ENCODE peak calls at places on chromosomes 2 and 18, in ten cellular contexts. V is uterus, P is transverse colon, K is esophagus squamous epithelium, O is A549, W is ovary, M is body of pancreas, T is HCT116, Z is suprapubic skin, X is tibial nerve. S is an unnamed sample.
A peak's percentile ranks its signal among the peaks of the same experiment; 100 is the strongest.

GRCh38 chr18:37393221-37393828 is 172.3 kb downstream of the CELF4 start:
- DNase-seq in V (no peak), P (no peak), K (no peak), O (no peak), W (no peak), M (no peak), T (no peak), Z (no peak), X (no peak), S (no peak)

GRCh38 chr2:171185941-171186340 is 25.2 kb upstream of the TLK1 start:
- DNase-seq in V (no peak), P (no peak), K (no peak), O (no peak), W (no peak), M (no peak), T (no peak), Z (no peak), X (no peak), S (no peak)

GRCh38 chr2:28751102-28751955 is at the start of gene PPP1CB:
- DNase-seq in V (peak; percentile 96), P (peak; percentile 97), K (peak; percentile 95), O (peak; percentile 88), W (peak; percentile 96), M (peak; percentile 97), T (peak; percentile 88), Z (peak; percentile 97), X (peak; percentile 89), S (peak; percentile 98)

GRCh38 chr2:54551123-54551756 is 95.1 kb downstream of the SPTBN1 start:
- DNase-seq in V (no peak), P (peak; percentile 33), K (no peak), O (no peak), W (no peak), M (peak; percentile 70), T (no peak), Z (no peak), X (no peak), S (no peak)

GRCh38 chr2:46045888-46046287 is 251.3 kb upstream of the EPAS1 start:
- DNase-seq in V (no peak), P (no peak), K (no peak), O (no peak), W (no peak), M (no peak), T (no peak), Z (no peak), X (no peak), S (no peak)

GRCh38 chr2:174786066-174786725 is 21.9 kb upstream of the CHRNA1 start:
- DNase-seq in V (no peak), P (no peak), K (no peak), O (no peak), W (no peak), M (no peak), T (no peak), Z (no peak), X (no peak), S (no peak)

GRCh38 chr2:226772389-226773179 is 27.0 kb downstream of the IRS1 start:
- DNase-seq in V (no peak), P (no peak), K (no peak), O (no peak), W (no peak), M (no peak), T (no peak), Z (no peak), X (no peak), S (peak; percentile 94)

GRCh38 chr2:211766689-211767088 is 771.9 kb downstream of the ERBB4 start:
- DNase-seq in V (no peak), P (peak; percentile 61), K (no peak), O (no peak), W (no peak), M (peak; percentile 89), T (no peak), Z (no peak), X (no peak), S (no peak)

GRCh38 chr2:38581193-38582147 is 21.3 kb downstream of the HNRNPLL start:
- DNase-seq in V (peak; percentile 34), P (peak; percentile 36), K (peak; percentile 0), O (no peak), W (peak; percentile 57), M (peak; percentile 46), T (peak; percentile 52), Z (no peak), X (no peak), S (peak; percentile 87)

GRCh38 chr2:3349211-3349693 is 28.4 kb downstream of the EIPR1 start:
- DNase-seq in V (no peak), P (no peak), K (no peak), O (no peak), W (no peak), M (peak; percentile 30), T (no peak), Z (no peak), X (no peak), S (no peak)

GRCh38 chr2:241291977-241292376 is 23.5 kb downstream of the HDLBP start:
- DNase-seq in V (no peak), P (no peak), K (no peak), O (no peak), W (no peak), M (no peak), T (no peak), Z (no peak), X (no peak), S (no peak)

GRCh38 chr2:26455801-26456700 is 21.9 kb downstream of the OTOF start:
- DNase-seq in V (no peak), P (no peak), K (no peak), O (no peak), W (no peak), M (peak; percentile 58), T (no peak), Z (no peak), X (no peak), S (peak; percentile 48)

GRCh38 chr18:11512096-11513030 is 97.0 kb upstream of the SLC35G4 start:
- DNase-seq in V (no peak), P (no peak), K (no peak), O (peak; percentile 11), W (no peak), M (no peak), T (no peak), Z (no peak), X (no peak), S (no peak)

GRCh38 chr2:232332940-232333259 is 45.7 kb upstream of the ALPP start:
- DNase-seq in V (no peak), P (no peak), K (no peak), O (no peak), W (no peak), M (no peak), T (no peak), Z (peak; percentile 40), X (no peak), S (peak; percentile 81)

GRCh38 chr2:238947920-238948710 is 100.2 kb downstream of the TWIST2 start:
- DNase-seq in V (peak; percentile 50), P (no peak), K (no peak), O (peak; percentile 39), W (peak; percentile 57), M (peak; percentile 17), T (peak; percentile 92), Z (peak; percentile 70), X (peak; percentile 37), S (peak; percentile 75)

GRCh38 chr2:240248981-240249422 is 108.5 kb upstream of the OTOS start:
- DNase-seq in V (no peak), P (no peak), K (no peak), O (no peak), W (peak; percentile 35), M (no peak), T (no peak), Z (peak; percentile 42), X (no peak), S (no peak)

GRCh38 chr18:50830544-50830943 is 10.7 kb upstream of the MRO start:
- DNase-seq in V (no peak), P (no peak), K (no peak), O (no peak), W (no peak), M (peak; percentile 52), T (no peak), Z (no peak), X (no peak), S (no peak)

GRCh38 chr2:105391058-105391627 is 7.7 kb downstream of the FHL2 start:
- DNase-seq in V (no peak), P (peak; percentile 7), K (no peak), O (no peak), W (no peak), M (no peak), T (no peak), Z (peak; percentile 33), X (no peak), S (no peak)

GRCh38 chr2:219498280-219499057 is at the start of gene GMPPA:
- DNase-seq in V (peak; percentile 99), P (peak; percentile 98), K (peak; percentile 87), O (peak; percentile 99), W (peak; percentile 97), M (peak; percentile 98), T (peak; percentile 99), Z (peak; percentile 98), X (peak; percentile 91), S (peak; percentile 99)
- TF ChIP-seq CTCF in V (peak; percentile 13), P (peak; percentile 35), K (peak; percentile 3), O (no peak), W (no peak), M (no peak), T (no peak), Z (no peak), X (peak; percentile 31), S (no peak)

GRCh38 chr2:202635441-202636296 is 900 bp downstream of the FAM117B start:
- DNase-seq in V (peak; percentile 58), P (peak; percentile 91), K (peak; percentile 26), O (peak; percentile 86), W (peak; percentile 75), M (peak; percentile 93), T (peak; percentile 34), Z (peak; percentile 84), X (peak; percentile 50), S (peak; percentile 86)
- TF ChIP-seq POLR2A in V (no peak), P (peak; percentile 90), K (peak; percentile 51), O (no peak), W (no peak), M (peak; percentile 72), T (no peak), Z (no peak), X (no peak), S (peak; percentile 38)

GRCh38 chr2:222915092-222915957 is 54.5 kb downstream of the ACSL3 start:
- DNase-seq in V (no peak), P (no peak), K (no peak), O (no peak), W (no peak), M (no peak), T (peak; percentile 4), Z (no peak), X (no peak), S (peak; percentile 31)
- TF ChIP-seq CTCF in V (peak; percentile 26), P (peak; percentile 42), K (peak; percentile 34), O (peak; percentile 75), W (no peak), M (no peak), T (peak; percentile 57), Z (no peak), X (peak; percentile 21), S (peak; percentile 24)

DNA sequence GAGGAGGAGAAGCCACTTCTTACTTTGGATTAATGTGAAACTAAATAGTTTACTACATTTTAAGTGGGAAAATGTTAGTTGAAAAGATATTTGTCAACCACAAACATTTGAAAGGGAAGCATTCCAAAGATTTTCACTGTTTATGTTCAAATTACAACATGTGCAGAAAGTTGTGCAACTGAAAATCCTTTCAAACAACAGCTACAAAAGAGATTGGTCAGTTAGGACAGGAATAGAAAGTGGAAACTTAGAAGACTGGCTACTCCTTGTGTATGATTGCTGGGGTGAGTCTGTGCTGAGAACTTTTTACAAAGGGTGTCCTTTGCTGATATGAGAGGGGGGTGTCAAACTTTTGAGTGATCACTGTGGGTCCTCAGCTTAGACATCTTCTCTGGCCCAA is 277.5 kb upstream of the FN1 start:
- DNase-seq in V (no peak), P (no peak), K (no peak), O (no peak), W (no peak), M (no peak), T (no peak), Z (no peak), X (no peak), S (no peak)
- TF ChIP-seq POLR2A in V (no peak), P (no peak), K (no peak), O (no peak), W (no peak), M (no peak), T (no peak), Z (no peak), X (no peak), S (no peak)

S was measured in NB4.